ENCODE peak calls at places on chromosomes 6 and 20, in nine cellular contexts. Z, G, K, C, H, W, L, A and X are unnamed samples.

GRCh38 chr6:128731249-128732165 is 151.4 kb upstream of the LAMA2 start:
- DNase-seq in Z (peak; percentile 67), G (no peak), K (no peak), C (no peak), H (peak; percentile 63), W (no peak), L (peak; percentile 47), A (no peak), X (peak; percentile 26)

GRCh38 chr6:24581084-24581669 is 64.8 kb downstream of the KIAA0319 start:
- DNase-seq in Z (peak; percentile 85), G (peak; percentile 77), K (peak; percentile 46), C (peak; percentile 81), H (peak; percentile 67), W (peak; percentile 69), L (peak; percentile 38), A (peak; percentile 75), X (peak; percentile 18)

GRCh38 chr20:2340823-2341222 is 39.9 kb upstream of the TGM6 start:
- DNase-seq in Z (no peak), G (no peak), K (no peak), C (no peak), H (no peak), W (no peak), L (no peak), A (no peak), X (no peak)

GRCh38 chr6:69866351-69867074 is at the start of gene COL19A1:
- DNase-seq in Z (peak; percentile 56), G (peak; percentile 20), K (no peak), C (no peak), H (peak; percentile 38), W (no peak), L (no peak), A (no peak), X (no peak)

GRCh38 chr6:127749095-127749494 is 151.8 kb downstream of the THEMIS start:
- DNase-seq in Z (no peak), G (no peak), K (no peak), C (no peak), H (no peak), W (no peak), L (no peak), A (no peak), X (no peak)

GRCh38 chr6:149094156-149094555 is 223.4 kb upstream of the TAB2 start:
- DNase-seq in Z (peak; percentile 18), G (no peak), K (no peak), C (no peak), H (peak; percentile 24), W (no peak), L (no peak), A (no peak), X (peak; percentile 64)

GRCh38 chr20:63230800-63231268 is 4.9 kb upstream of the BIRC7 start:
- DNase-seq in Z (peak; percentile 92), G (peak; percentile 54), K (no peak), C (peak; percentile 57), H (peak; percentile 82), W (peak; percentile 47), L (peak; percentile 42), A (no peak), X (peak; percentile 62)

GRCh38 chr6:24897186-24897585 is 38.6 kb downstream of the RIPOR2 start:
- DNase-seq in Z (no peak), G (no peak), K (no peak), C (no peak), H (no peak), W (no peak), L (no peak), A (no peak), X (no peak)

GRCh38 chr6:136201735-136202134 is 48.4 kb downstream of the MTFR2 start:
- DNase-seq in Z (no peak), G (no peak), K (no peak), C (no peak), H (no peak), W (no peak), L (no peak), A (no peak), X (no peak)

GRCh38 chr6:121142093-121142492 is 192.2 kb downstream of the TBC1D32 start:
- DNase-seq in Z (no peak), G (no peak), K (no peak), C (no peak), H (no peak), W (no peak), L (peak; percentile 2), A (no peak), X (no peak)

GRCh38 chr6:131823276-131823902 is 15.6 kb downstream of the ENPP1 start:
- DNase-seq in Z (no peak), G (no peak), K (no peak), C (no peak), H (no peak), W (no peak), L (no peak), A (no peak), X (peak; percentile 49)

GRCh38 chr6:14921878-14922277 is 324.0 kb upstream of the JARID2 start:
- DNase-seq in Z (no peak), G (no peak), K (no peak), C (no peak), H (peak; percentile 13), W (peak; percentile 66), L (no peak), A (no peak), X (no peak)

GRCh38 chr6:139029470-139030210 is 1.1 kb downstream of the ABRACL start:
- DNase-seq in Z (peak; percentile 63), G (peak; percentile 53), K (no peak), C (peak; percentile 69), H (peak; percentile 74), W (peak; percentile 71), L (peak; percentile 19), A (peak; percentile 74), X (peak; percentile 25)

GRCh38 chr20:41830702-41831101 is 212.5 kb upstream of the CHD6 start:
- DNase-seq in Z (no peak), G (no peak), K (no peak), C (no peak), H (no peak), W (no peak), L (no peak), A (no peak), X (no peak)

GRCh38 chr6:135902756-135903331 is 51.3 kb downstream of the PDE7B start:
- DNase-seq in Z (no peak), G (no peak), K (no peak), C (no peak), H (no peak), W (no peak), L (no peak), A (no peak), X (peak; percentile 45)

GRCh38 chr6:100228437-100229424 is 234.7 kb upstream of the MCHR2 start:
- DNase-seq in Z (peak; percentile 95), G (peak; percentile 63), K (peak; percentile 0), C (peak; percentile 75), H (peak; percentile 66), W (peak; percentile 62), L (peak; percentile 62), A (peak; percentile 69), X (peak; percentile 45)

GRCh38 chr6:37432590-37432915 is 468 bp upstream of the CMTR1 start:
- DNase-seq in Z (no peak), G (no peak), K (no peak), C (no peak), H (no peak), W (no peak), L (no peak), A (no peak), X (no peak)
- H3K27ac ChIP-seq in Z (no peak overlapping the region), G (peak overlapping the region; percentile 69), K (peak overlapping the region; percentile 92), C (peak overlapping the region; percentile 95), H (no peak overlapping the region), W (peak overlapping the region; percentile 92), L (peak overlapping the region; percentile 53), A (peak overlapping the region; percentile 92), X (peak overlapping the region; percentile 68)

GRCh38 chr6:125913864-125914351 is 42.7 kb upstream of the HINT3 start:
- DNase-seq in Z (no peak), G (no peak), K (no peak), C (no peak), H (peak; percentile 98), W (no peak), L (peak; percentile 93), A (no peak), X (peak; percentile 96)

GRCh38 chr6:125918230-125918629 is 38.3 kb upstream of the HINT3 start:
- DNase-seq in Z (peak; percentile 13), G (no peak), K (no peak), C (no peak), H (no peak), W (no peak), L (no peak), A (no peak), X (no peak)

GRCh38 chr6:125910518-125910917 is 46.1 kb upstream of the HINT3 start:
- DNase-seq in Z (no peak), G (no peak), K (no peak), C (no peak), H (peak; percentile 80), W (no peak), L (peak; percentile 44), A (no peak), X (peak; percentile 57)

GRCh38 chr6:125918681-125919566 is 37.6 kb upstream of the HINT3 start:
- DNase-seq in Z (no peak), G (peak; percentile 47), K (peak; percentile 27), C (peak; percentile 52), H (peak; percentile 96), W (peak; percentile 46), L (peak; percentile 96), A (no peak), X (peak; percentile 82)

GRCh38 chr6:125913145-125913544 is 43.4 kb upstream of the HINT3 start:
- DNase-seq in Z (no peak), G (no peak), K (no peak), C (no peak), H (no peak), W (no peak), L (no peak), A (no peak), X (no peak)
- H3K27ac ChIP-seq in Z (no peak overlapping the region), G (no peak overlapping the region), K (no peak overlapping the region), C (no peak overlapping the region), H (no peak overlapping the region), W (no peak overlapping the region), L (peak overlapping the region; percentile 46), A (no peak overlapping the region), X (peak overlapping the region; percentile 16)

GRCh38 chr6:133369755-133370154 is 128.6 kb downstream of the EYA4 start:
- DNase-seq in Z (no peak), G (no peak), K (no peak), C (no peak), H (no peak), W (no peak), L (no peak), A (no peak), X (no peak)

GRCh38 chr6:133362813-133363212 is 121.7 kb downstream of the EYA4 start:
- DNase-seq in Z (no peak), G (peak; percentile 13), K (no peak), C (no peak), H (no peak), W (no peak), L (no peak), A (no peak), X (no peak)

DNA sequence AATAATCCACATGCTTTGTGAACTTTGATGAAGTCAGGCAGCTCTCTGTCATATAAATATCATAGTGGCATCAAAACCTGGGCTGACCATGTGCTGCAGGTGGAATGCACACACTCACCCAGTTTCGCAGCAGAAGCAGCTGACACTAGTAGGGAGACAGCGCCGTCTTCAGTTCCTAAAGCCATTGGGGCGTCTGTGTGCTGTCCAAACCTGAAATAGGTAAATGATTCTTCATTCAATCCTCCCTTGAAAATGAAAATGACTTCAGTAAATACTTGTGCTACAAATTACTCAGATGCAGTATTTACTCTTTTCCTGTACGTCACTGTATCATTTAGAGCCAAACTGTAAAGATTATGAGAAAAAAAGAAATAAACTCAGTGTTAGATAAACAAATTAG is 127.5 kb downstream of the EYA4 start:
- DNase-seq in Z (peak; percentile 19), G (no peak), K (no peak), C (no peak), H (no peak), W (no peak), L (no peak), A (no peak), X (no peak)
- H3K27ac ChIP-seq in Z (no peak overlapping the region), G (no peak overlapping the region), K (no peak overlapping the region), C (no peak overlapping the region), H (no peak overlapping the region), W (no peak overlapping the region), L (no peak overlapping the region), A (no peak overlapping the region), X (no peak overlapping the region)

GRCh38 chr6:17935188-17936149 is 52.0 kb downstream of the KIF13A start:
- DNase-seq in Z (no peak), G (no peak), K (no peak), C (no peak), H (no peak), W (no peak), L (no peak), A (no peak), X (no peak)
- H3K27ac ChIP-seq in Z (no peak overlapping the region), G (no peak overlapping the region), K (no peak overlapping the region), C (no peak overlapping the region), H (no peak overlapping the region), W (peak overlapping the region; percentile 42), L (no peak overlapping the region), A (no peak overlapping the region), X (no peak overlapping the region)